ENCODE peak calls at places on chromosomes 5 and 9, in eight cellular contexts. One of them, this sample, is unnamed.

GRCh38 chr9:97900738-97901565 is 21.3 kb downstream of the TRMO start:
- DNase-seq in OCI-LY7: peak
- DNase-seq in Peyer's patch: no peak
- DNase-seq in neural crest cell: peak
- DNase-seq in stomach: no peak
- DNase-seq in HFFc6: peak
- DNase-seq in osteocyte: no peak
- DNase-seq in LNCaP clone FGC: peak
- DNase-seq in this sample: peak

GRCh38 chr5:158979749-158980521 is 119.8 kb downstream of the EBF1 start:
- DNase-seq in OCI-LY7: no peak
- DNase-seq in Peyer's patch: no peak
- DNase-seq in neural crest cell: peak
- DNase-seq in stomach: peak
- DNase-seq in HFFc6: no peak
- DNase-seq in osteocyte: no peak
- DNase-seq in LNCaP clone FGC: peak
- DNase-seq in this sample: no peak

GRCh38 chr5:159897786-159898393 is 18.4 kb upstream of the ADRA1B start:
- DNase-seq in OCI-LY7: no peak
- DNase-seq in Peyer's patch: no peak
- DNase-seq in neural crest cell: no peak
- DNase-seq in stomach: no peak
- DNase-seq in HFFc6: no peak
- DNase-seq in osteocyte: no peak
- DNase-seq in LNCaP clone FGC: no peak
- DNase-seq in this sample: no peak

GRCh38 chr9:20476912-20477311 is 145.4 kb downstream of the MLLT3 start:
- DNase-seq in OCI-LY7: no peak
- DNase-seq in Peyer's patch: no peak
- DNase-seq in neural crest cell: no peak
- DNase-seq in stomach: no peak
- DNase-seq in HFFc6: no peak
- DNase-seq in osteocyte: no peak
- DNase-seq in LNCaP clone FGC: no peak
- DNase-seq in this sample: no peak

GRCh38 chr5:134142088-134142487 is 27.6 kb downstream of the TCF7 start:
- DNase-seq in OCI-LY7: no peak
- DNase-seq in Peyer's patch: no peak
- DNase-seq in neural crest cell: no peak
- DNase-seq in stomach: peak
- DNase-seq in HFFc6: no peak
- DNase-seq in osteocyte: peak
- DNase-seq in LNCaP clone FGC: no peak
- DNase-seq in this sample: no peak

GRCh38 chr5:174329738-174330137 is 284.2 kb downstream of the NSG2 start:
- DNase-seq in OCI-LY7: no peak
- DNase-seq in Peyer's patch: no peak
- DNase-seq in neural crest cell: no peak
- DNase-seq in stomach: no peak
- DNase-seq in HFFc6: no peak
- DNase-seq in osteocyte: no peak
- DNase-seq in LNCaP clone FGC: no peak
- DNase-seq in this sample: no peak

GRCh38 chr5:11801061-11801460 is 103.2 kb downstream of the CTNND2 start:
- DNase-seq in OCI-LY7: no peak
- DNase-seq in Peyer's patch: no peak
- DNase-seq in neural crest cell: no peak
- DNase-seq in stomach: no peak
- DNase-seq in HFFc6: no peak
- DNase-seq in osteocyte: no peak
- DNase-seq in LNCaP clone FGC: no peak
- DNase-seq in this sample: no peak

GRCh38 chr5:502325-503079 is 21.7 kb downstream of the SLC9A3 start:
- DNase-seq in OCI-LY7: no peak
- DNase-seq in Peyer's patch: no peak
- DNase-seq in neural crest cell: no peak
- DNase-seq in stomach: no peak
- DNase-seq in HFFc6: no peak
- DNase-seq in osteocyte: no peak
- DNase-seq in LNCaP clone FGC: no peak
- DNase-seq in this sample: no peak

GRCh38 chr5:149083846-149084245 is 21.0 kb upstream of the SH3TC2 start:
- DNase-seq in OCI-LY7: no peak
- DNase-seq in Peyer's patch: no peak
- DNase-seq in neural crest cell: no peak
- DNase-seq in stomach: no peak
- DNase-seq in HFFc6: no peak
- DNase-seq in osteocyte: no peak
- DNase-seq in LNCaP clone FGC: no peak
- DNase-seq in this sample: no peak

GRCh38 chr9:684950-685340 is 156.6 kb upstream of the DMRT1 start:
- DNase-seq in OCI-LY7: no peak
- DNase-seq in Peyer's patch: no peak
- DNase-seq in neural crest cell: no peak
- DNase-seq in stomach: no peak
- DNase-seq in HFFc6: peak
- DNase-seq in osteocyte: no peak
- DNase-seq in LNCaP clone FGC: no peak
- DNase-seq in this sample: no peak

GRCh38 chr5:140238756-140239155 is 63.8 kb downstream of the CYSTM1 start:
- DNase-seq in OCI-LY7: no peak
- DNase-seq in Peyer's patch: no peak
- DNase-seq in neural crest cell: no peak
- DNase-seq in stomach: no peak
- DNase-seq in HFFc6: no peak
- DNase-seq in osteocyte: no peak
- DNase-seq in LNCaP clone FGC: no peak
- DNase-seq in this sample: no peak

GRCh38 chr9:109912082-109912581 is 132.1 kb downstream of the PALM2AKAP2 start:
- DNase-seq in OCI-LY7: no peak
- DNase-seq in Peyer's patch: no peak
- DNase-seq in neural crest cell: no peak
- DNase-seq in stomach: no peak
- DNase-seq in HFFc6: peak
- DNase-seq in osteocyte: no peak
- DNase-seq in LNCaP clone FGC: no peak
- DNase-seq in this sample: no peak

GRCh38 chr9:33415152-33416038 is 13.0 kb upstream of the AQP7 start:
- DNase-seq in OCI-LY7: peak
- DNase-seq in Peyer's patch: peak
- DNase-seq in neural crest cell: peak
- DNase-seq in stomach: peak
- DNase-seq in HFFc6: no peak
- DNase-seq in osteocyte: no peak
- DNase-seq in LNCaP clone FGC: peak
- DNase-seq in this sample: no peak

GRCh38 chr9:113705938-113706519 is 170.1 kb upstream of the ZNF618 start:
- DNase-seq in OCI-LY7: no peak
- DNase-seq in Peyer's patch: no peak
- DNase-seq in neural crest cell: no peak
- DNase-seq in stomach: peak
- DNase-seq in HFFc6: no peak
- DNase-seq in osteocyte: peak
- DNase-seq in LNCaP clone FGC: no peak
- DNase-seq in this sample: no peak

GRCh38 chr5:92313385-92313784 is 930.3 kb upstream of the ARRDC3 start:
- DNase-seq in OCI-LY7: no peak
- DNase-seq in Peyer's patch: no peak
- DNase-seq in neural crest cell: no peak
- DNase-seq in stomach: no peak
- DNase-seq in HFFc6: no peak
- DNase-seq in osteocyte: no peak
- DNase-seq in LNCaP clone FGC: no peak
- DNase-seq in this sample: no peak

GRCh38 chr9:126309427-126310179 is 17.0 kb upstream of the MVB12B start:
- DNase-seq in OCI-LY7: no peak
- DNase-seq in Peyer's patch: no peak
- DNase-seq in neural crest cell: no peak
- DNase-seq in stomach: no peak
- DNase-seq in HFFc6: no peak
- DNase-seq in osteocyte: peak
- DNase-seq in LNCaP clone FGC: no peak
- DNase-seq in this sample: no peak

GRCh38 chr5:73591698-73592501 is 26.4 kb downstream of the UTP15 start:
- DNase-seq in OCI-LY7: no peak
- DNase-seq in Peyer's patch: no peak
- DNase-seq in neural crest cell: no peak
- DNase-seq in stomach: no peak
- DNase-seq in HFFc6: peak
- DNase-seq in osteocyte: no peak
- DNase-seq in LNCaP clone FGC: no peak
- DNase-seq in this sample: no peak

GRCh38 chr5:106780355-106780754 is 890.4 kb downstream of the EFNA5 start:
- DNase-seq in OCI-LY7: no peak
- DNase-seq in Peyer's patch: no peak
- DNase-seq in neural crest cell: no peak
- DNase-seq in stomach: peak
- DNase-seq in HFFc6: no peak
- DNase-seq in osteocyte: no peak
- DNase-seq in LNCaP clone FGC: peak
- DNase-seq in this sample: no peak

GRCh38 chr9:2771101-2771500 is 53.8 kb downstream of the KCNV2 start:
- DNase-seq in OCI-LY7: no peak
- DNase-seq in Peyer's patch: no peak
- DNase-seq in neural crest cell: no peak
- DNase-seq in stomach: no peak
- DNase-seq in HFFc6: no peak
- DNase-seq in osteocyte: no peak
- DNase-seq in LNCaP clone FGC: no peak
- DNase-seq in this sample: no peak

GRCh38 chr5:181191526-181192336 is 13.3 kb downstream of the TRIM7 start:
- DNase-seq in OCI-LY7: peak
- DNase-seq in Peyer's patch: peak
- DNase-seq in neural crest cell: peak
- DNase-seq in stomach: peak
- DNase-seq in HFFc6: peak
- DNase-seq in osteocyte: peak
- DNase-seq in LNCaP clone FGC: peak
- DNase-seq in this sample: peak

GRCh38 chr5:94288937-94289336 is 329.5 kb downstream of the KIAA0825 start:
- DNase-seq in OCI-LY7: no peak
- DNase-seq in Peyer's patch: no peak
- DNase-seq in neural crest cell: no peak
- DNase-seq in stomach: no peak
- DNase-seq in HFFc6: peak
- DNase-seq in osteocyte: no peak
- DNase-seq in LNCaP clone FGC: no peak
- DNase-seq in this sample: no peak

GRCh38 chr9:115944166-115944948 is 209.2 kb upstream of the PAPPA start:
- DNase-seq in OCI-LY7: no peak
- DNase-seq in Peyer's patch: no peak
- DNase-seq in neural crest cell: no peak
- DNase-seq in stomach: peak
- DNase-seq in HFFc6: peak
- DNase-seq in osteocyte: peak
- DNase-seq in LNCaP clone FGC: peak
- DNase-seq in this sample: no peak

GRCh38 chr9:90805006-90805993 is 3.7 kb downstream of the SYK start:
- DNase-seq in OCI-LY7: peak
- DNase-seq in Peyer's patch: no peak
- DNase-seq in neural crest cell: no peak
- DNase-seq in stomach: no peak
- DNase-seq in HFFc6: no peak
- DNase-seq in osteocyte: no peak
- DNase-seq in LNCaP clone FGC: no peak
- DNase-seq in this sample: no peak

DNA sequence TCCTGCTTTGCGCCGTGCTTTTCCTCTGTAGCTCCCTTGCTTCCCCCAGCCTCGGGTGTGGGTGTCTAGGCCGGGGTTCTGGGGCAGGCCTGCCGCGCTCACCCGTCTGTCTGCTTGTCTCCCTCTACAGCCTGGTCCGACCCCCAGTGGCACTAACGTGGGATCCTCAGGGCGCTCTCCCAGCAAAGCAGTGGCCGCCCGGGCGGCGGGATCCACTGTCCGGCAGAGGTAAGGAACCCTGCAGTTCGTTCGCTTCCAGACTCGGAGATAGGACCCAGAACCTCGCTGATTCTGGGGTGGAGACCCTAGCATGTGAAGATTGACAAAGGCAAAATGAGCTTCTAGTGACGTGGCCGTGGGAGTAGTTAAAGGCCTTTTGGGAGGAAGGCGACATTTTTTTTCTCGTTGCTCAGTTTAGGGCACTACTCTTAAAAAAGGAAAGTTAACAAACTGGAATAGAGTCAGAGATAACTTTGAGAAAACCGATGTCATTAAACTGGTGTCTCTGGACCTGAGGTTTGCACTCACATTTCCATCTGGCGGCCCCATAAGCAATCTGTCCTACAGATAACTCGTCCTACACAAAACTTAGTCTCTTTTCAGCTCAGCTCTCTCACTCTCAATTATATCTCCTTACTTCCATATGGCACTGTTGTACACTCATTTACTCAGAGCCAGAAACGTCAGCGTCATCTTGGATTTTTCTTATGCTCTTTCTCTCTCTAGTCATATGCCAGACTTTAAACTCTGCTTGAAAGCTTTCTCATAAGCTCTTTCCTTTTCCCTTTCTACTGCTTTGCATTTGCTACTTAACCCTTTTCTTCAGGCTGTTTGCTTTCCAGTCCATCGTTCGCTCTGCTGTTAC is 566 bp downstream of the SEC61B start:
- DNase-seq in OCI-LY7: no peak
- DNase-seq in Peyer's patch: no peak
- DNase-seq in neural crest cell: no peak
- DNase-seq in stomach: no peak
- DNase-seq in HFFc6: peak
- DNase-seq in osteocyte: no peak
- DNase-seq in LNCaP clone FGC: no peak
- DNase-seq in this sample: no peak
- TF ChIP-seq CTCF in OCI-LY7: peak
- TF ChIP-seq CTCF in Peyer's patch: no peak
- TF ChIP-seq CTCF in neural crest cell: no peak
- TF ChIP-seq CTCF in stomach: no peak
- TF ChIP-seq CTCF in HFFc6: no peak
- TF ChIP-seq CTCF in osteocyte: no peak
- TF ChIP-seq CTCF in LNCaP clone FGC: no peak
- TF ChIP-seq CTCF in this sample: no peak

GRCh38 chr5:170986598-170986997 is 124.8 kb downstream of the RANBP17 start:
- DNase-seq in OCI-LY7: no peak
- DNase-seq in Peyer's patch: no peak
- DNase-seq in neural crest cell: no peak
- DNase-seq in stomach: no peak
- DNase-seq in HFFc6: peak
- DNase-seq in osteocyte: no peak
- DNase-seq in LNCaP clone FGC: peak
- DNase-seq in this sample: no peak
- TF ChIP-seq CTCF in OCI-LY7: peak
- TF ChIP-seq CTCF in Peyer's patch: peak
- TF ChIP-seq CTCF in neural crest cell: no peak
- TF ChIP-seq CTCF in stomach: no peak
- TF ChIP-seq CTCF in HFFc6: peak
- TF ChIP-seq CTCF in osteocyte: peak
- TF ChIP-seq CTCF in LNCaP clone FGC: peak
- TF ChIP-seq CTCF in this sample: peak

GRCh38 chr9:129617167-129617566 is 3.7 kb downstream of the C9orf50 start:
- DNase-seq in OCI-LY7: peak
- DNase-seq in Peyer's patch: no peak
- DNase-seq in neural crest cell: no peak
- DNase-seq in stomach: no peak
- DNase-seq in HFFc6: peak
- DNase-seq in osteocyte: no peak
- DNase-seq in LNCaP clone FGC: no peak
- DNase-seq in this sample: no peak
- TF ChIP-seq CTCF in OCI-LY7: peak
- TF ChIP-seq CTCF in Peyer's patch: peak
- TF ChIP-seq CTCF in neural crest cell: peak
- TF ChIP-seq CTCF in stomach: no peak
- TF ChIP-seq CTCF in HFFc6: peak
- TF ChIP-seq CTCF in osteocyte: peak
- TF ChIP-seq CTCF in LNCaP clone FGC: peak
- TF ChIP-seq CTCF in this sample: peak

GRCh38 chr5:138632900-138633489 is 57.8 kb upstream of the HSPA9 start:
- DNase-seq in OCI-LY7: peak
- DNase-seq in Peyer's patch: no peak
- DNase-seq in neural crest cell: peak
- DNase-seq in stomach: peak
- DNase-seq in HFFc6: peak
- DNase-seq in osteocyte: no peak
- DNase-seq in LNCaP clone FGC: peak
- DNase-seq in this sample: no peak
- TF ChIP-seq CTCF in OCI-LY7: peak
- TF ChIP-seq CTCF in Peyer's patch: peak
- TF ChIP-seq CTCF in neural crest cell: peak
- TF ChIP-seq CTCF in stomach: no peak
- TF ChIP-seq CTCF in HFFc6: peak
- TF ChIP-seq CTCF in osteocyte: peak
- TF ChIP-seq CTCF in LNCaP clone FGC: no peak
- TF ChIP-seq CTCF in this sample: peak